ENCODE peak calls at places on chromosomes 12 and 14, in ten cellular contexts. S, P, O, G, V, D, X, U, J and M are unnamed samples.

GRCh38 chr14:43085820-43086219 is 1421.3 kb downstream of the FSCB start:
- DNase-seq in U (no peak), D (no peak), V (no peak), J (no peak), X (no peak), G (no peak), S (no peak), P (no peak), O (no peak), M (no peak)

GRCh38 chr14:58805057-58805456 is 167.3 kb downstream of the DACT1 start:
- DNase-seq in J (peak), G (no peak), O (no peak), P (peak), U (peak), D (no peak), X (no peak), V (no peak), S (no peak), M (no peak)

GRCh38 chr12:121423682-121424631 is 24.0 kb downstream of the RNF34 start:
- DNase-seq in V (no peak), U (no peak), O (no peak), X (no peak), P (no peak), S (no peak), G (no peak), J (peak), D (no peak), M (no peak)

GRCh38 chr12:40864891-40865290 is 172.7 kb downstream of the CNTN1 start:
- DNase-seq in J (no peak), G (no peak), V (no peak), X (no peak), D (no peak), S (no peak), U (no peak), P (no peak), O (no peak), M (no peak)

GRCh38 chr12:88625316-88625715 is 45.0 kb upstream of the KITLG start:
- DNase-seq in O (no peak), U (no peak), J (no peak), X (no peak), V (no peak), P (no peak), D (no peak), S (no peak), G (no peak), M (peak)

GRCh38 chr14:90450667-90451066 is 53.8 kb downstream of the CALM1 start:
- DNase-seq in P (no peak), O (no peak), D (no peak), S (no peak), X (no peak), V (no peak), U (no peak), J (no peak), G (no peak), M (no peak)

GRCh38 chr12:42180990-42181611 is 36.4 kb upstream of the GXYLT1 start:
- DNase-seq in P (peak), O (no peak), X (no peak), J (peak), G (no peak), S (no peak), D (peak), U (no peak), V (no peak), M (no peak)

GRCh38 chr14:95222151-95222631 is 64.9 kb upstream of the DICER1 start:
- DNase-seq in O (no peak), J (peak), G (no peak), S (peak), X (no peak), U (no peak), V (no peak), D (no peak), P (peak), M (no peak)

GRCh38 chr12:84553331-84554117 is 359.1 kb downstream of the SLC6A15 start:
- DNase-seq in O (no peak), D (no peak), X (no peak), G (no peak), U (no peak), P (no peak), J (no peak), V (no peak), S (no peak), M (no peak)

GRCh38 chr12:132268674-132269073 is 60.7 kb downstream of the GALNT9 start:
- DNase-seq in U (no peak), J (no peak), X (no peak), S (no peak), D (no peak), V (no peak), P (no peak), G (no peak), O (no peak), M (no peak)

GRCh38 chr12:101698782-101699347 is 1.4 kb downstream of the CHPT1 start:
- DNase-seq in P (peak), U (no peak), J (peak), G (no peak), S (no peak), D (peak), X (no peak), V (peak), O (no peak), M (no peak)

GRCh38 chr12:94660436-94660835 is 10.1 kb upstream of the TMCC3 start:
- DNase-seq in V (no peak), O (no peak), X (no peak), D (no peak), S (no peak), J (no peak), G (no peak), P (no peak), U (no peak), M (no peak)

GRCh38 chr12:89208661-89209096 is 143.6 kb downstream of the DUSP6 start:
- DNase-seq in X (no peak), O (no peak), P (peak), V (no peak), G (no peak), D (peak), U (peak), J (peak), S (no peak), M (no peak)

GRCh38 chr12:24360461-24360860 is 411.0 kb upstream of the SOX5 start:
- DNase-seq in G (no peak), S (no peak), V (no peak), U (no peak), P (no peak), D (no peak), J (no peak), O (no peak), X (no peak), M (no peak)

GRCh38 chr14:71591929-71592328 is 340.3 kb upstream of the RGS6 start:
- DNase-seq in V (no peak), D (peak), X (no peak), J (peak), S (peak), U (no peak), P (peak), O (no peak), G (peak), M (no peak)

GRCh38 chr14:102584871-102585869 is 7.3 kb upstream of the RCOR1 start:
- DNase-seq in P (peak), X (peak), U (no peak), O (peak), G (no peak), D (peak), V (no peak), S (no peak), J (peak), M (peak)

GRCh38 chr12:60489071-60489470 is 893.2 kb downstream of the SLC16A7 start:
- DNase-seq in X (no peak), D (no peak), V (no peak), U (no peak), S (no peak), G (no peak), P (no peak), O (no peak), J (peak), M (no peak)

GRCh38 chr12:60498656-60499055 is 902.8 kb downstream of the SLC16A7 start:
- DNase-seq in U (no peak), D (no peak), P (no peak), X (no peak), J (no peak), V (no peak), G (no peak), S (no peak), O (no peak), M (no peak)

DNA sequence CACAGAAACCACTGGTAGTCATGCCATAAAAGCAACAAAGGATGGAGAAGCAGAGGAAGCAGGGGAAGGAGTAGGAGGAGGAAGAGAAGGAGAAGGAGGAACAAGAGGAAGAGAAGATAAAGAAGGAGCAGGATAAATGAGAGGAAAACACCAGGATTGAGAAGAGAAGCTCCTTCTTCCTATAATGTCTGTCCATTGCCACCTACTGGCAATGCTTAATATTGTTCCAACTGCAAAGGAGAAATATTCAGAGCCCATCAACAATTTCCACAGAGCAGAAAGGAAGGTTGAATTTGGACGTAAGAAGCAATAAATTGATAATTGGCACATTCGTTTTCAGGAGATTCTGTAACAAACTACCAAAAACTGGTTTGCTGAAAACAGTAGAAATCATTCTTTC is 898.4 kb downstream of the SLC16A7 start:
- DNase-seq in X (no peak), V (peak), D (peak), U (peak), G (no peak), P (peak), S (peak), O (peak), J (peak), M (no peak)
- TF ChIP-seq CTCF in X (peak), V (peak), D (peak), U (peak), G (peak), P (peak), S (peak), O (peak), J (peak), M (peak)

GRCh38 chr12:25503666-25504065 is 49.4 kb downstream of the LMNTD1 start:
- DNase-seq in S (no peak), X (no peak), U (no peak), J (no peak), G (no peak), D (no peak), V (no peak), O (no peak), P (no peak), M (no peak)
- TF ChIP-seq CTCF in S (no peak), X (no peak), U (no peak), J (no peak), G (no peak), D (no peak), V (no peak), O (no peak), P (no peak), M (no peak)

GRCh38 chr12:15592934-15593333 is 196.3 kb downstream of the EPS8 start:
- DNase-seq in O (no peak), G (no peak), X (no peak), V (no peak), J (peak), S (no peak), D (no peak), P (peak), U (no peak), M (no peak)
- TF ChIP-seq CTCF in O (no peak), G (peak), X (no peak), V (no peak), J (no peak), S (peak), D (peak), P (peak), U (peak), M (no peak)

GRCh38 chr14:79915411-79915810 is 295.9 kb downstream of the DIO2 start:
- DNase-seq in V (no peak), G (no peak), O (no peak), D (no peak), J (no peak), X (no peak), P (no peak), S (no peak), U (no peak), M (no peak)
- TF ChIP-seq CTCF in V (no peak), G (no peak), O (no peak), D (no peak), J (no peak), X (no peak), P (no peak), S (no peak), U (no peak), M (no peak)

DNA sequence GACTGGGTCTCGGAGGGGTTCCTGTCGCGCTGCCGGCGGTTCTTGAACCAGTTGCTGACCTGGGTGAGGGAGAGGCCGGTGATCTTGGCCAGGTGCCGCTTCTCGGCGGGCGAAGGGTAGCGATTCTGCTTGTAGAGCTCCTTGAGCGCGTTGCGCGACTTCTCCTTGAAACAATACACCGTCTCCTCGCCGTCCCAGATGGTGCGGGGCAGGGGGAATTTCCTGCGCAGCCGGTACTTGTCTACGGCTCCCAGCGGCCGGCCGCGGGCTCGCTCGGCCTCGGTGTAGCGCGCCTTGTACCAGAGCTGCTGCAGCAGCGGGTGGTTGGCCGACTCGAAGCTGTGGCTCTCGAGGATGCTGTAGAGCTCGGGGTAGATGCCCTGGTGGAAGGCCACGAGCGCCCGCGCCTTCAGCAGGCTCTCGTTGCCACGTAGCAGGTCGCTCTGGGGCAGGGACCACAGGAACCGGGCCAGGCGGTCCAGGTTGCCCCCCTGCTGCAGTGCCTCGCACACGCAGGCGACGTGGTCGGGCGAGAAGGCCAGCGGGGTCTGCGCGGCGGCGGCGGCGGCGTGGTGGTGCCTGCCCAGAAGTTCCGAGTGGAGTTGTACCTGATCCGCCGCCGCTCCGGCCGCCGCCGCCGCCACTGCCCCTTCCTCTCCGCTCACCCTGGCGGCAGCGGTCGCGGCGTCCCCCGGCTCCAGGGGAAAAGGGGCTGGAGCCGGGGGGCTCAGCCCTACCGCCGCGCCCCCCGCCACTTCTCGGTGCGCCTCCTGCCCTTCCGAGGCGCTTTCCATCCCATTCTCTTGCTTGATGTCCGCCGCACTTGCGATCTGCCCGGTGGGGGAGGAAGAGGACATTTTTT is 702 bp downstream of the SIX4 start:
- DNase-seq in J (peak), G (no peak), S (no peak), U (no peak), V (peak), X (peak), O (peak), D (peak), P (peak), M (peak)
- TF ChIP-seq CTCF in J (no peak), G (no peak), S (no peak), U (no peak), V (no peak), X (no peak), O (no peak), D (peak), P (no peak), M (no peak)

DNA sequence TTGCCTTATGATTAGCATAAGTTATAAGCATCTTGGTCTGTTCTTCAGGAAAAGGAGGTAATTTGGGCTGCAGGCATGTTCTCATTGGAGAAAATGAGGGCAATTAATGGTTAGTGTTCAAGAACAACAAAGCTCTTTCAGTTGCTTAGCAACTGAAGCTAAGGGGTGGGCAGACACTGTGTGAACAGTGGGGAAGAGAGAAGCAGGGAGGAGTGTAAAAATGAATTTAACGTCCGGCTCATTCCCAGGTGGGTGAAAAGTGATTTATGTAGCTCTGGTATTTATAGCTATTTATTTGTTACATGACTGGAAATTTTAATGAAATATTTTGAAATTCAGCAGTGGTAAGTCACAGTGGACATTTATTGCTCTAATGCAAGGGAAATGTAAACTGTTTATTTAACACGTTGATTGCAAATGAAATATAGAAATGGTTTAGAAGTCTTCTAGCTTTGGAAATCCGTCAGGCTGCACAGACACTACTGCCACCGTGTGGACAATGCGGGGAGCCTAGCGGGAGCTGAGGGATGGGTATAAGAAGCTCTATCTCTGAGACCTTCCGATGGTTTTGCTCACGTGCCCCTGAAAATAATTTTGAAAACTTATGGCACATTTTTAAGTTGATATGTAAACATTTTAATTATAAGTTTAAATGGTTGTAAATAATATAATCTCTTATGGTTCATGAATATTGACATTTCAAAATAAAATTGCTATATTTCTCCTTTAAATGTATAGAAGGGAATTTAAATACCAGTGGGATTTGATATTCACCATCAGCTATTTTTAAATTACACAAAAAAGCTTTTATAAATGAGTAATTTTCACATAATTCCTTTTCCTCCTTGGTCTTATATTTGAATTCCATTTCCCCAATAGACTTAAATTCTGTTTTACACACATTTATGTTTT is 54.5 kb downstream of the E2F7 start:
- DNase-seq in D (peak), J (peak), P (peak), V (peak), G (peak), O (peak), U (peak), X (peak), S (peak), M (peak)
- TF ChIP-seq CTCF in D (peak), J (peak), P (peak), V (peak), G (peak), O (peak), U (peak), X (peak), S (peak), M (peak)

GRCh38 chr12:2034633-2035420 is 18.0 kb upstream of the CACNA1C start:
- DNase-seq in J (peak), G (peak), O (peak), X (peak), P (peak), U (peak), V (peak), D (peak), S (peak), M (peak)
- TF ChIP-seq CTCF in J (peak), G (peak), O (peak), X (peak), P (peak), U (peak), V (peak), D (peak), S (peak), M (peak)